ENCODE peak calls at places on chromosomes 7 and 10, in nine cellular contexts. R is left lobe of liver; D is mesothelial cell of epicardium; X is Kasumi-1; A is activated CD4-positive, alpha-beta T cell treated with anti-CD3 and anti-CD28 coated beads for 48 hours; O is astrocyte of the spinal cord; V is GM23338; G is Right ventricle myocardium superior; N is brain microvascular endothelial cell. U is an unnamed sample.

GRCh38 chr10:125085281-125085680 is 75.1 kb downstream of the CTBP2 start:
- DNase-seq in O (no peak), N (no peak), G (no peak), D (no peak), X (no peak), A (no peak), V (no peak), R (no peak), U (no peak)

GRCh38 chr10:80144302-80145131 is 12.0 kb downstream of the PLAC9 start:
- DNase-seq in X (peak), V (no peak), R (no peak), G (no peak), O (no peak), N (no peak), A (peak), D (no peak), U (peak)

GRCh38 chr7:119219663-119220062 is 995.2 kb downstream of the ANKRD7 start:
- DNase-seq in N (no peak), V (no peak), D (no peak), O (no peak), A (no peak), X (no peak), R (no peak), G (no peak), U (no peak)

GRCh38 chr7:151337346-151337745 is 4.3 kb upstream of the NUB1 start:
- DNase-seq in V (no peak), G (no peak), R (no peak), D (no peak), O (no peak), A (no peak), X (no peak), N (no peak), U (no peak)

GRCh38 chr10:96532523-96532922 is 18.8 kb upstream of the TLL2 start:
- DNase-seq in A (no peak), G (no peak), D (no peak), O (no peak), X (no peak), V (no peak), N (no peak), R (no peak), U (no peak)

GRCh38 chr10:125158528-125159485 is 1.6 kb downstream of the CTBP2 start:
- DNase-seq in G (peak), X (peak), D (no peak), A (no peak), V (no peak), O (peak), R (peak), N (no peak), U (no peak)

GRCh38 chr7:50356212-50356944 is 51.9 kb downstream of the IKZF1 start:
- DNase-seq in X (peak), O (no peak), G (peak), D (no peak), A (peak), V (no peak), R (no peak), N (no peak), U (no peak)

GRCh38 chr7:128427289-128427891 is 17.6 kb upstream of the IMPDH1 start:
- DNase-seq in D (no peak), G (no peak), A (peak), O (peak), V (peak), X (peak), N (peak), R (no peak), U (no peak)

GRCh38 chr7:106010331-106010730 is 47.3 kb downstream of the CDHR3 start:
- DNase-seq in G (no peak), V (no peak), A (no peak), N (no peak), D (no peak), X (no peak), O (peak), R (no peak), U (no peak)

GRCh38 chr10:91776266-91776665 is 22.0 kb upstream of the TNKS2 start:
- DNase-seq in N (no peak), G (no peak), V (no peak), O (no peak), R (no peak), X (no peak), D (no peak), A (no peak), U (no peak)

U was measured in stimulated activated naive B cell treated with anti-CD40 and anti-IgM and Interleukin-4, amounts not matched to agents 10 μg/mL and 1 μg/mL and 100 μg/mL, for 72 hours.